ENCODE peak calls at places on chromosomes 2 and 18, in four cellular contexts. C is GM12892, W is K562, N is suprapubic skin. U is an unnamed sample.

GRCh38 chr2:46663614-46664013 is 184.2 kb downstream of the TMEM247 start:
- DNase-seq in C (no peak), W (no peak), N (no peak), U (no peak)

GRCh38 chr18:40355701-40356100 is 1599.3 kb upstream of the PIK3C3 start:
- DNase-seq in C (no peak), W (no peak), N (no peak), U (no peak)

GRCh38 chr18:50045126-50045525 is 149.8 kb downstream of the MYO5B start:
- DNase-seq in C (no peak), W (no peak), N (no peak), U (no peak)

GRCh38 chr2:9897331-9897737 is 54.1 kb downstream of the TAF1B start:
- DNase-seq in C (no peak), W (no peak), N (peak), U (no peak)

GRCh38 chr2:75102011-75102410 is 97.3 kb downstream of the TACR1 start:
- DNase-seq in C (no peak), W (no peak), N (no peak), U (no peak)

GRCh38 chr2:101064868-101065549 is 62.9 kb downstream of the RPL31 start:
- DNase-seq in C (no peak), W (no peak), N (no peak), U (no peak)

GRCh38 chr2:36808386-36808785 is 111.9 kb downstream of the VIT start:
- DNase-seq in C (no peak), W (no peak), N (no peak), U (no peak)

GRCh38 chr2:45276914-45277313 is 267.7 kb upstream of the SIX2 start:
- DNase-seq in C (no peak), W (no peak), N (no peak), U (no peak)

GRCh38 chr2:160338891-160339290 is 138.8 kb upstream of the ITGB6 start:
- DNase-seq in C (no peak), W (no peak), N (no peak), U (no peak)

GRCh38 chr18:10230072-10230471 is 224.4 kb upstream of the APCDD1 start:
- DNase-seq in C (no peak), W (no peak), N (no peak), U (no peak)

GRCh38 chr2:71934595-71935263 is 212.9 kb downstream of the CYP26B1 start:
- DNase-seq in C (no peak), W (peak), N (peak), U (no peak)

GRCh38 chr2:32627901-32628645 is at the start of gene TTC27:
- DNase-seq in C (peak), W (peak), N (peak), U (peak)
- TF ChIP-seq POLR2A in C (peak), W (peak), N (no peak), U (peak)

GRCh38 chr2:44063007-44063406 is 67.2 kb upstream of the LRPPRC start:
- DNase-seq in C (no peak), W (no peak), N (no peak), U (no peak)
- TF ChIP-seq POLR2A in C (no peak), W (no peak), N (no peak), U (no peak)

DNA sequence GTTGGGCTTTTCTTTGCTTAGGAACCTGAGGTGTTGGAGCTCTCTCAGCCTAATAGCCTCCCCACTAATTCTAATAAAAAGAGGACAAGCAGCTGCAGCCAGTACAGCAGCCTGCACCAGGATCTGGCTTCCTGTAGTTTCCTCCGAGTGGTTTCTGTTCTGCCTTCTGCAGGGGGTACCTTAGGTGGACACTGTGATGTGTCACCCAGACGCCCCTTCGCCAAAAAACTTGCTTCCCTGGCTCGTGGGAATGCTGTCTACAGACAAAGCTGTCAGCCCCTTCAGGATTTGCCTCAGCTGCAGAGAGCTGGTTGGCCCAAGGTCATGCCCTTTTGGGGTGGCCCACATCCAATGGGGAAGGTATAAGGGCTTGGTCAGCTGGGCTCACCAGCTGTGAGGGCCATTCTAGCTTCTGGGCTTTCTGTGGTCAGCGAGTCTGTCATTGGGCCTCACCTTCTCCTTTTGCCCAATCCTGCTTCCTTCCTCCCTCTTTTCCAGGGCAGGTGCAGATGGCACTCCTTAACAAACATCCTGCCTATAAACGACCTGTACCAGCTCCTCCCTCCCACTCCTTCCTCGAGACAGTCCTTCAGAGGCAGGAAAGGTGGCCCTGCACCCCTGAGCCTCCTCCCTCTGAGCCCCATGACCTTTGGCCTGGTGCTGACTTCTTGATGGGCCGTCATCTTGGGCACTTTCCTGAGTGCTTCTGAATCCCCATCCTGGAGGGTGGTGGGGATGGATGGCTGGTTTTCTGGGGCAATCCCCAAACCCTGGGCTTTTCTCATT is 44.0 kb upstream of the ROCK2 start:
- DNase-seq in C (no peak), W (no peak), N (no peak), U (no peak)
- TF ChIP-seq POLR2A in C (no peak), W (no peak), N (no peak), U (no peak)

GRCh38 chr2:226583715-226584114 is 215.9 kb downstream of the IRS1 start:
- DNase-seq in C (no peak), W (no peak), N (no peak), U (no peak)

GRCh38 chr2:226581004-226581403 is 218.6 kb downstream of the IRS1 start:
- DNase-seq in C (no peak), W (no peak), N (no peak), U (no peak)

GRCh38 chr2:226580403-226580802 is 219.2 kb downstream of the IRS1 start:
- DNase-seq in C (no peak), W (no peak), N (no peak), U (no peak)

GRCh38 chr2:226579519-226579918 is 220.1 kb downstream of the IRS1 start:
- DNase-seq in C (no peak), W (no peak), N (no peak), U (no peak)

GRCh38 chr2:226581661-226582060 is 218.0 kb downstream of the IRS1 start:
- DNase-seq in C (no peak), W (no peak), N (no peak), U (no peak)
- TF ChIP-seq POLR2A in C (no peak), W (no peak), N (no peak), U (no peak)